ENCODE peak calls at places on chromosomes 3 and 15, in six cellular contexts. D, F, H, X, T and G are unnamed samples.

GRCh38 chr15:67253517-67254237 is 784 bp downstream of the AAGAB start:
- DNase-seq in D (no peak), F (no peak), H (no peak), X (no peak), T (no peak), G (no peak)

GRCh38 chr3:184563569-184563925 is 2.0 kb downstream of the EPHB3 start:
- DNase-seq in D (no peak), F (no peak), H (no peak), X (no peak), T (no peak), G (no peak)

GRCh38 chr3:128585974-128586373 is 64.6 kb downstream of the RPN1 start:
- DNase-seq in D (no peak), F (no peak), H (no peak), X (no peak), T (no peak), G (no peak)

GRCh38 chr3:12868039-12869024 is 27.0 kb upstream of the RPL32 start:
- DNase-seq in D (peak; percentile 93), F (peak; percentile 92), H (peak; percentile 90), X (peak; percentile 74), T (peak; percentile 82), G (peak; percentile 81)

GRCh38 chr15:85094685-85095084 is 113.0 kb downstream of the PDE8A start:
- DNase-seq in D (no peak), F (no peak), H (no peak), X (no peak), T (no peak), G (no peak)

GRCh38 chr15:48244923-48245322 is 38.8 kb downstream of the SLC12A1 start:
- DNase-seq in D (no peak), F (no peak), H (no peak), X (no peak), T (no peak), G (no peak)

GRCh38 chr15:80419546-80419945 is 15.4 kb downstream of the ARNT2 start:
- DNase-seq in D (no peak), F (no peak), H (no peak), X (no peak), T (no peak), G (no peak)

GRCh38 chr3:48598323-48599076 is 3.4 kb upstream of the COL7A1 start:
- DNase-seq in D (no peak), F (peak; percentile 91), H (no peak), X (peak; percentile 92), T (peak; percentile 41), G (no peak)

GRCh38 chr3:88235102-88235501 is 85.3 kb downstream of the C3orf38 start:
- DNase-seq in D (no peak), F (no peak), H (no peak), X (no peak), T (no peak), G (no peak)

GRCh38 chr3:77529522-77529921 is 489.6 kb downstream of the ROBO2 start:
- DNase-seq in D (no peak), F (no peak), H (no peak), X (no peak), T (no peak), G (no peak)

GRCh38 chr15:100999369-100999768 is 80.2 kb downstream of the LRRK1 start:
- DNase-seq in D (no peak), F (no peak), H (no peak), X (no peak), T (no peak), G (no peak)

GRCh38 chr15:47812436-47813109 is 95.3 kb downstream of the SEMA6D start:
- DNase-seq in D (no peak), F (no peak), H (no peak), X (no peak), T (no peak), G (no peak)

GRCh38 chr15:41777421-41777973 is 3.2 kb downstream of the MAPKBP1 start:
- DNase-seq in D (no peak), F (no peak), H (no peak), X (no peak), T (no peak), G (no peak)

GRCh38 chr3:183518446-183519185 is 36.9 kb downstream of the KLHL6 start:
- DNase-seq in D (peak; percentile 92), F (no peak), H (no peak), X (no peak), T (no peak), G (no peak)

GRCh38 chr3:46991406-46992165 is 12.1 kb downstream of the NBEAL2 start:
- DNase-seq in D (no peak), F (peak; percentile 35), H (peak; percentile 36), X (no peak), T (no peak), G (no peak)

DNA sequence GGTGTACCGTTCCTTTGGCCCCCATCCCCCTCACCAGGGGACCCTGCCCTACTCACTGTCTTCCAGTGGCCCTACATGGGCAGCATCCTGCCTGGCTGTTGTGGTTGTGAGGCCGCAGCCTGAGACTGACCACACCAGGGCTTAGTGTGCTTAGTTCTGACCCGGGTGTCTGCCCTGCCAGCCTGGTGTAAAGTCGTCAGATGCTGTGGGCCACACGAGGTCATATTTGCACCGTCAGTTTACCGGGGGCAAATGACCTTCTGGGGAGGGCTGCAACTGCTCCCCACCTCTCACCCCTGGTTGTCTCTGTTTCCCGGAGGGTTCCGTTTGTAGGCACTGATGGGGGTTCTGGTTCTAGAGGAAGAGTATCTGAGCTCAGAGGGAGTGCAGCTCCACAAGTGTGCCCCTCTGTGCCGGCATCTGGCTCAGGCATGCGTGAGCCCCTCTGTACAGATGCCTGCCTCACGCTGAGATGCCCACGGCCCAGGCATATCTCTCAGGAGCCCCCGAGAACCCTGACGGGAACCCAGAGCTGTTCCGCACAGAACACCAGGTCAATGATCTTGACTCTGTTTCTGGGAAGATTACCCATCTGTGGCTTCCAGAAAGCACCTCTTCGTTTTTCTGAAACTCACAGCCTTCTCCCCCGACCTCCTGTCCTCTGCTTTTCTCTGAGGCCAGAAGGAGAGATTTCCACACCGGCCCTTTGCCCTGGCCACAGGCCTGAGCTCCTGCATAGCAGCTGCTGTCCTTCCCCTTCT is 19.2 kb downstream of the KLF13 start:
- DNase-seq in D (no peak), F (peak; percentile 56), H (no peak), X (no peak), T (no peak), G (no peak)
- H3K4me3 ChIP-seq in D (no peak overlapping the region), F (peak overlapping the region; percentile 44), H (peak overlapping the region; percentile 44), X (no peak overlapping the region), T (no peak overlapping the region), G (no peak overlapping the region)

DNA sequence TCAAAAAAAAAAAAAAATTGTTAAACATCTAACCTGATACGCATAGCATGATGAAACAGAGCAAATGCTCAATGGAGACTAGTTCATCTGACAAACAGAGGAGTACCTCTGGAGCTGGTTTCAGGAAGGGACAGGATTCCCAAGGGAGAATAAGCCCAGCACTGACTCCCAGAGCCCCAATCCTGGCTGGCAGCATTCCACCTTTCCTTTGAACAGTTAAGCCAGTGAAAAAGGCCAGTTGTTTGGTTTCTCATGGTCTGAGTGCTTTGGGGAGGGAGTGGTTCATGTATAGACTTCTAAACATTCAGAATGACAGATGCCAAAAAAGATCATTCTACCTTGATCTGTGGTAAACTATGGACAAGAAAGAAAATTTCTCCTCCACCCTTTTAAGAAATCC is 277.9 kb upstream of the RARB start:
- DNase-seq in D (peak; percentile 12), F (no peak), H (no peak), X (no peak), T (no peak), G (no peak)
- TF ChIP-seq CTCF in D (no peak), F (no peak), H (no peak), X (no peak), T (no peak), G (no peak)

GRCh38 chr3:190382082-190382481 is 5.9 kb upstream of the CLDN16 start:
- DNase-seq in D (no peak), F (no peak), H (no peak), X (no peak), T (no peak), G (no peak)
- H3K4me1 ChIP-seq in D (no peaks in the 10 kb centered on the region), F (peaks cover 4% of the 10 kb centered on the region), H (no peaks in the 10 kb centered on the region), X (no peaks in the 10 kb centered on the region), T (no peaks in the 10 kb centered on the region), G (no peaks in the 10 kb centered on the region)

GRCh38 chr3:194253270-194253669 is 97.9 kb downstream of the CPN2 start:
- DNase-seq in D (no peak), F (no peak), H (no peak), X (no peak), T (no peak), G (no peak)

GRCh38 chr3:194256040-194256945 is 94.8 kb downstream of the CPN2 start:
- DNase-seq in D (no peak), F (no peak), H (peak; percentile 39), X (no peak), T (no peak), G (no peak)

GRCh38 chr3:194254032-194254431 is 97.1 kb downstream of the CPN2 start:
- DNase-seq in D (no peak), F (no peak), H (peak; percentile 25), X (no peak), T (no peak), G (no peak)

GRCh38 chr3:194257030-194257657 is 94.0 kb downstream of the CPN2 start:
- DNase-seq in D (no peak), F (no peak), H (no peak), X (no peak), T (no peak), G (no peak)

DNA sequence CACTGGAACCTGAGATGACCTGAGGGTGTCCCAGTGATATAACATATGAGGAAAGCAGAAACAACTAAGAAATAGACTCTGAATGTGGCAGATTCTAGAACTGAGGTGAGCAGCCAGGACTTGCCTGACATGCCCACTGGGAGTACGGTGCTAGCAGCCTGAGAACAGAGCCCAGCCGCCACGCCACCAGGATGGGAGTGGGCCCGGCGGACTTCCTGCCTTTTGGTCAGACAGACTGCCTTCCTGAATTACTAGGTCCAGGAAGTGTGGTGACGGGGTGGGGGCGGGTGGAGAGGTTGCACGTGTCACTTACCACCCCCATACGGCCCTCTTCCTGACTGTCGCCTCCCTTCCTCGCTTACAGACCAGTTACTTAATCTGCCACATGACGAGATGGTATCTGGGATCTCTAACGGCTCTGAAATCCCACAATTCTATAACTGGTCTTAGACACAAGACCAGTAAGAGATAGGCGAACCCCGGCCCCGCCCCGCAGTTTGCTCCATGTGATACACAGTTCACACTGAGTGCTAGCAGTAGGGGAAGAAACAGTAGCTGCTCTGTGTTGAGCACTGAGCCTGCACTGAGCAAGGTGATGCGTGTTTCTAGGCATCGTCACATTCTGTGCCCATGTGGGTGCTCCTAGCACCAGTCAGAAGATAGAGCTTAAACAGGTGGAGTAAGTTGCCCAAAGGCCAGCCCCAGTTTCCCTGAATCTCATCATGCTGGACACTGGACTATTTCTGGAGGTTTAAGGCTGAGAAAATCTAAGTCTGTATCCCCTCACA is 95.7 kb downstream of the CPN2 start:
- DNase-seq in D (no peak), F (peak; percentile 82), H (peak; percentile 93), X (no peak), T (peak; percentile 39), G (peak; percentile 93)
- H3K4me3 ChIP-seq in D (no peak overlapping the region), F (no peak overlapping the region), H (no peak overlapping the region), X (no peak overlapping the region), T (no peak overlapping the region), G (peak overlapping the region; percentile 5)

GRCh38 chr3:70539908-70540307 is 227.5 kb upstream of the MDFIC2 start:
- DNase-seq in D (no peak), F (no peak), H (no peak), X (no peak), T (no peak), G (peak; percentile 14)
- TF ChIP-seq CTCF in D (peak; percentile 30), F (no peak), H (no peak), X (no peak), T (no peak), G (peak; percentile 62)